ENCODE peak calls at places on chromosome 2, in five cellular contexts. T is prostate gland; B is fibroblast of mammary gland; X is activated naive CD4-positive, alpha-beta T cell treated with anti-CD3 and anti-CD28 coated beads for 36 hours; Z is OCI-M1. C is an unnamed sample.

GRCh38 chr2:108215794-108216211 is 24.0 kb upstream of the SULT1C3 start:
- DNase-seq in B (peak; percentile 64), T (peak; percentile 12), X (no peak), Z (peak; percentile 70), C (peak; percentile 67)

GRCh38 chr2:1097086-1097485 is 146.4 kb downstream of the SNTG2 start:
- DNase-seq in Z (no peak), T (no peak), X (no peak), B (no peak), C (no peak)

GRCh38 chr2:1455466-1455865 is 42.2 kb downstream of the TPO start:
- DNase-seq in B (peak; percentile 42), X (no peak), T (no peak), Z (no peak), C (peak; percentile 40)

GRCh38 chr2:100968146-100969145 is 33.6 kb upstream of the RPL31 start:
- DNase-seq in X (no peak), B (no peak), T (no peak), Z (no peak), C (no peak)

GRCh38 chr2:100976634-100977391 is 25.3 kb upstream of the RPL31 start:
- DNase-seq in B (no peak), Z (no peak), X (no peak), T (no peak), C (no peak)

GRCh38 chr2:20682166-20682565 is 15.2 kb downstream of the GDF7 start:
- DNase-seq in T (no peak), Z (no peak), X (no peak), B (no peak), C (peak; percentile 15)

GRCh38 chr2:240810199-240810598 is 9.8 kb downstream of the KIF1A start:
- DNase-seq in Z (no peak), T (no peak), B (peak; percentile 2), X (no peak), C (peak; percentile 14)

GRCh38 chr2:190578158-190579057 is 43.9 kb upstream of the NEMP2 start:
- DNase-seq in T (peak; percentile 34), Z (peak; percentile 72), X (no peak), B (peak; percentile 37), C (peak; percentile 63)